ENCODE peak calls at places on chromosomes 4 and X, in seven cellular contexts. V, Z, B, J, E, S and A are unnamed samples.

GRCh38 chr4:85779165-85779564 is 304.2 kb downstream of the ARHGAP24 start:
- DNase-seq in V (no peak), J (peak), E (no peak), S (no peak), Z (peak), B (no peak), A (no peak)

GRCh38 chr4:41268024-41268423 is 11.3 kb downstream of the UCHL1 start:
- DNase-seq in S (no peak), B (no peak), E (no peak), J (peak), Z (no peak), V (no peak), A (no peak)

GRCh38 chr4:1080961-1081688 is 32.2 kb downstream of the RNF212 start:
- DNase-seq in J (no peak), B (no peak), V (no peak), E (no peak), Z (peak), S (peak), A (no peak)

GRCh38 chr4:110621839-110622751 is 782 bp downstream of the PITX2 start:
- DNase-seq in V (no peak), S (no peak), J (no peak), E (no peak), B (no peak), Z (peak), A (no peak)

GRCh38 chr4:1244081-1244977 is 4.6 kb downstream of the CTBP1 start:
- DNase-seq in S (no peak), J (no peak), Z (no peak), B (no peak), V (no peak), E (no peak), A (no peak)

GRCh38 chr4:99856166-99856565 is 38.1 kb downstream of the LAMTOR3 start:
- DNase-seq in S (no peak), J (no peak), B (no peak), Z (peak), E (no peak), V (no peak), A (no peak)

GRCh38 chrX:49166914-49167739 is 4.6 kb downstream of the MAGIX start:
- DNase-seq in V (no peak), S (no peak), J (peak), E (peak), B (peak), Z (peak), A (peak)

GRCh38 chr4:101279377-101279871 is 67.9 kb downstream of the PPP3CA start:
- DNase-seq in E (no peak), S (no peak), V (no peak), Z (peak), B (no peak), J (peak), A (no peak)

GRCh38 chr4:134622194-134622593 is 420.6 kb upstream of the PABPC4L start:
- DNase-seq in Z (peak), J (no peak), E (no peak), B (no peak), S (no peak), V (no peak), A (no peak)

GRCh38 chr4:101031971-101032370 is 315.4 kb downstream of the PPP3CA start:
- DNase-seq in Z (no peak), E (no peak), V (no peak), J (no peak), B (no peak), S (no peak), A (no peak)

GRCh38 chrX:153983321-153983729 is 10.8 kb downstream of the TMEM187 start:
- DNase-seq in V (no peak), B (no peak), Z (no peak), S (no peak), E (no peak), J (no peak), A (no peak)

GRCh38 chrX:154436597-154437397 is at the start of gene GDI1:
- DNase-seq in J (peak), V (peak), E (peak), S (no peak), Z (peak), B (peak), A (peak)